ENCODE peak calls at places on chromosomes 2 and 18, in eight cellular contexts. M is right lobe of liver; K is CD4-positive, alpha-beta T cell; A is M059J; W is stimulated activated CD8-positive, alpha-beta memory T cell treated with anti-CD3 and anti-CD28 coated beads, Interleukin-7, amount 100 ng/mL, for 1 hour; B is left ventricle myocardium superior; O is dermis microvascular lymphatic vessel endothelial cell; D is Kasumi-1. H is an unnamed sample.

GRCh38 chr2:173574713-173575112 is 220.0 kb downstream of the CDCA7 start:
- DNase-seq in A (peak), D (no peak), K (no peak), B (no peak), W (no peak), O (peak), M (no peak), H (no peak)

GRCh38 chr2:105179469-105180372 is 61.8 kb upstream of the GPR45 start:
- DNase-seq in O (peak), W (no peak), B (peak), D (peak), A (peak), M (peak), K (no peak), H (no peak)

GRCh38 chr2:69271831-69272257 is 115.2 kb downstream of the GFPT1 start:
- DNase-seq in K (no peak), A (no peak), O (peak), B (no peak), D (peak), W (no peak), M (no peak), H (no peak)

GRCh38 chr2:96923810-96924774 is 54.2 kb upstream of the SEMA4C start:
- DNase-seq in K (no peak), D (no peak), W (peak), A (no peak), O (no peak), M (no peak), B (no peak), H (no peak)

GRCh38 chr2:39902103-39902502 is 123.0 kb upstream of the THUMPD2 start:
- DNase-seq in K (no peak), O (no peak), B (no peak), D (no peak), M (no peak), W (no peak), A (peak), H (no peak)

GRCh38 chr18:32271649-32272324 is 81.9 kb downstream of the MEP1B start:
- DNase-seq in A (peak), K (no peak), O (peak), M (peak), W (no peak), B (no peak), D (peak), H (no peak)

GRCh38 chr2:208042041-208042440 is 16.7 kb upstream of the PLEKHM3 start:
- DNase-seq in A (peak), W (no peak), M (no peak), K (no peak), B (no peak), O (no peak), D (no peak), H (no peak)

GRCh38 chr2:198296665-198297308 is 492.4 kb downstream of the PLCL1 start:
- DNase-seq in K (peak), M (no peak), B (no peak), W (peak), A (peak), O (peak), D (peak), H (no peak)

GRCh38 chr2:73611867-73612266 is 30.4 kb downstream of the NAT8 start:
- DNase-seq in A (no peak), W (no peak), O (no peak), M (no peak), B (no peak), K (no peak), D (no peak), H (no peak)

GRCh38 chr18:26480897-26481795 is 67.2 kb downstream of the KCTD1 start:
- DNase-seq in W (no peak), D (no peak), A (peak), K (no peak), M (no peak), B (no peak), O (peak), H (no peak)

GRCh38 chr2:95053543-95053942 is 28.0 kb downstream of the MAL start:
- DNase-seq in W (no peak), B (no peak), A (no peak), M (no peak), D (no peak), O (no peak), K (no peak), H (no peak)

GRCh38 chr2:151916632-151917031 is 88.4 kb upstream of the ARL5A start:
- DNase-seq in A (no peak), W (no peak), M (no peak), D (no peak), O (no peak), K (no peak), B (no peak), H (no peak)

GRCh38 chr2:240107386-240107785 is 28.7 kb downstream of the COPS9 start:
- DNase-seq in K (no peak), W (no peak), B (no peak), O (no peak), M (no peak), D (no peak), A (no peak), H (no peak)

GRCh38 chr2:62208758-62209114 is 12.8 kb downstream of the B3GNT2 start:
- DNase-seq in B (no peak), M (no peak), D (no peak), A (no peak), K (no peak), O (no peak), W (no peak), H (no peak)

GRCh38 chr18:23689031-23689615 is at the start of gene LAMA3:
- DNase-seq in W (no peak), B (peak), K (no peak), O (peak), D (peak), A (peak), M (peak), H (peak)

GRCh38 chr2:28338046-28338753 is 54.5 kb upstream of the FOSL2 start:
- DNase-seq in A (peak), W (no peak), B (peak), M (peak), D (no peak), K (no peak), O (peak), H (peak)

GRCh38 chr2:207533609-207534008 is 3.8 kb downstream of the CREB1 start:
- DNase-seq in M (no peak), B (no peak), K (no peak), O (no peak), A (no peak), W (no peak), D (no peak), H (no peak)

GRCh38 chr2:130300258-130300969 is 42.3 kb upstream of the IMP4 start:
- DNase-seq in A (no peak), D (no peak), M (no peak), B (no peak), K (no peak), O (no peak), W (no peak), H (no peak)

GRCh38 chr2:68946117-68946516 is 6.6 kb downstream of the GKN2 start:
- DNase-seq in B (no peak), A (no peak), O (no peak), K (no peak), D (no peak), W (no peak), M (no peak), H (no peak)

GRCh38 chr2:40165503-40165867 is 286.4 kb downstream of the SLC8A1 start:
- DNase-seq in D (no peak), W (no peak), O (no peak), B (peak), M (no peak), K (no peak), A (no peak), H (no peak)

GRCh38 chr2:201070966-201071304 is 536 bp downstream of the HYCC2 start:
- DNase-seq in A (peak), O (peak), K (no peak), M (no peak), B (no peak), D (peak), W (no peak), H (no peak)

GRCh38 chr2:70696142-70696541 is 71.9 kb downstream of the ADD2 start:
- DNase-seq in A (no peak), W (no peak), B (no peak), M (peak), D (no peak), O (no peak), K (no peak), H (peak)

GRCh38 chr18:24271381-24272331 is 126.0 kb downstream of the OSBPL1A start:
- DNase-seq in D (peak), A (peak), M (peak), K (no peak), O (peak), B (peak), W (no peak), H (peak)

GRCh38 chr18:78772369-78773302 is 207.0 kb upstream of the SALL3 start:
- DNase-seq in O (no peak), D (no peak), M (peak), W (no peak), A (no peak), B (no peak), K (no peak), H (no peak)

GRCh38 chr2:206915136-206915535 is 24.2 kb upstream of the CPO start:
- DNase-seq in A (peak), W (no peak), M (no peak), D (no peak), B (no peak), K (no peak), O (peak), H (no peak)

GRCh38 chr2:20568501-20569463 is 82.1 kb downstream of the HS1BP3 start:
- DNase-seq in K (no peak), O (peak), B (peak), W (no peak), A (peak), M (no peak), D (no peak), H (no peak)

GRCh38 chr2:165253178-165253577 is 14.0 kb downstream of the SCN2A start:
- DNase-seq in K (no peak), W (no peak), O (no peak), A (no peak), D (no peak), M (no peak), B (no peak), H (no peak)

GRCh38 chr18:74745658-74746403 is 148.2 kb downstream of the ZNF407 start:
- DNase-seq in K (no peak), W (no peak), M (no peak), B (no peak), D (no peak), A (peak), O (peak), H (no peak)

GRCh38 chr2:42238644-42239288 is 69.6 kb downstream of the EML4 start:
- DNase-seq in W (no peak), M (peak), K (peak), A (peak), D (no peak), O (peak), B (peak), H (no peak)

H was measured in coronary artery.